ENCODE peak calls at places on chromosomes 3 and 15, in four cellular contexts. I, F, E and D are unnamed samples.

GRCh38 chr3:48628277-48629017 is 6.8 kb downstream of the SLC26A6 start:
- DNase-seq in E (no peak), F (no peak), I (no peak), D (no peak)

GRCh38 chr15:72538931-72539330 is 64.8 kb downstream of the ARIH1 start:
- DNase-seq in I (no peak), F (no peak), E (peak; percentile 19), D (no peak)

GRCh38 chr3:197023241-197023997 is 6.2 kb downstream of the MELTF start:
- DNase-seq in I (no peak), F (no peak), E (peak; percentile 39), D (peak; percentile 84)

GRCh38 chr15:79467865-79468586 is 35.9 kb downstream of the MINAR1 start:
- DNase-seq in F (no peak), I (no peak), E (no peak), D (no peak)

GRCh38 chr15:56244237-56244810 is 645 bp upstream of the RFX7 start:
- DNase-seq in I (peak; percentile 60), E (peak; percentile 35), F (peak; percentile 87), D (peak; percentile 55)

GRCh38 chr3:173396191-173397041 is 1.1 kb upstream of the NLGN1 start:
- DNase-seq in I (peak; percentile 16), F (no peak), E (no peak), D (peak; percentile 13)

GRCh38 chr15:47552978-47553608 is 164.2 kb upstream of the SEMA6D start:
- DNase-seq in F (no peak), I (no peak), E (no peak), D (no peak)

GRCh38 chr15:73632670-73633058 is 525 bp downstream of the NPTN start:
- DNase-seq in E (no peak), F (no peak), I (no peak), D (no peak)

GRCh38 chr3:114498779-114499370 is 205.0 kb downstream of the TIGIT start:
- DNase-seq in I (peak; percentile 75), F (peak; percentile 87), E (peak; percentile 81), D (no peak)

GRCh38 chr3:125356140-125357026 is 18.7 kb downstream of the ZNF148 start:
- DNase-seq in E (no peak), F (no peak), I (no peak), D (no peak)

GRCh38 chr3:143507735-143508580 is 340.3 kb downstream of the SLC9A9 start:
- DNase-seq in F (peak; percentile 15), E (peak; percentile 63), I (no peak), D (no peak)

GRCh38 chr15:53747501-53748068 is 11.9 kb downstream of the WDR72 start:
- DNase-seq in I (no peak), E (no peak), F (no peak), D (no peak)

GRCh38 chr3:120497318-120497717 is 46.5 kb upstream of the FSTL1 start:
- DNase-seq in F (no peak), E (peak; percentile 90), I (no peak), D (no peak)

GRCh38 chr3:65615329-65615728 is 423.4 kb downstream of the MAGI1 start:
- DNase-seq in E (no peak), I (no peak), F (no peak), D (no peak)

GRCh38 chr3:141714671-141715070 is 23.4 kb upstream of the RNF7 start:
- DNase-seq in F (no peak), I (no peak), E (no peak), D (no peak)

GRCh38 chr15:35691176-35691761 is 145.3 kb upstream of the DPH6 start:
- DNase-seq in I (no peak), E (no peak), F (no peak), D (no peak)

GRCh38 chr3:49967307-49967706 is 27.4 kb downstream of the RBM6 start:
- DNase-seq in E (no peak), F (no peak), I (no peak), D (no peak)

GRCh38 chr3:10286596-10287295 is 6.0 kb downstream of the GHRL start:
- DNase-seq in F (peak; percentile 72), I (no peak), E (no peak), D (peak; percentile 53)

GRCh38 chr3:66443404-66443803 is 57.4 kb downstream of the LRIG1 start:
- DNase-seq in F (no peak), E (no peak), I (no peak), D (no peak)

GRCh38 chr15:69321041-69321554 is 22.4 kb downstream of the PAQR5 start:
- DNase-seq in F (no peak), E (no peak), I (no peak), D (no peak)

GRCh38 chr3:106817706-106818105 is 559.5 kb upstream of the CCDC54 start:
- DNase-seq in I (no peak), F (no peak), E (no peak), D (no peak)

GRCh38 chr3:194381460-194381875 is 11.9 kb upstream of the LRRC15 start:
- DNase-seq in I (no peak), F (no peak), E (no peak), D (no peak)

GRCh38 chr15:54017911-54018310 is 39.7 kb downstream of the UNC13C start:
- DNase-seq in E (no peak), F (no peak), I (no peak), D (no peak)

GRCh38 chr3:43215684-43216336 is 70.5 kb upstream of the SNRK start:
- DNase-seq in I (no peak), E (no peak), F (no peak), D (no peak)

GRCh38 chr3:62755285-62755684 is 119.9 kb downstream of the CADPS start:
- DNase-seq in E (no peak), I (no peak), F (no peak), D (no peak)

GRCh38 chr15:68364028-68364659 is 67.8 kb downstream of the ITGA11 start:
- DNase-seq in I (peak; percentile 30), F (no peak), E (no peak), D (no peak)

GRCh38 chr3:196268270-196269163 is 19.0 kb downstream of the PCYT1A start:
- DNase-seq in I (no peak), E (no peak), F (peak; percentile 59), D (no peak)

GRCh38 chr3:134644731-134645514 is 5.9 kb downstream of the KY start:
- DNase-seq in E (no peak), I (no peak), F (no peak), D (no peak)

GRCh38 chr15:33132722-33133345 is 61.7 kb downstream of the FMN1 start:
- DNase-seq in I (peak; percentile 73), F (peak; percentile 74), E (no peak), D (no peak)

GRCh38 chr15:45660231-45660979 is 25.6 kb downstream of the SQOR start:
- DNase-seq in E (no peak), F (no peak), I (no peak), D (peak; percentile 59)

GRCh38 chr15:69591905-69592508 is 139.4 kb downstream of the RPLP1 start:
- DNase-seq in F (peak; percentile 87), E (peak; percentile 37), I (peak; percentile 64), D (no peak)

GRCh38 chr3:29153811-29154210 is 127.1 kb upstream of the RBMS3 start:
- DNase-seq in F (no peak), E (no peak), I (no peak), D (no peak)

GRCh38 chr3:171514466-171514865 is 54.3 kb upstream of the TNIK start:
- DNase-seq in I (no peak), E (no peak), F (no peak), D (no peak)

GRCh38 chr15:99306694-99307338 is 55.5 kb downstream of the LRRC28 start:
- DNase-seq in E (no peak), F (no peak), I (peak; percentile 29), D (no peak)

GRCh38 chr3:14647976-14648955 is 3.3 kb upstream of the CCDC174 start:
- DNase-seq in I (no peak), F (peak; percentile 18), E (no peak), D (no peak)

GRCh38 chr3:55207744-55208143 is 279.4 kb downstream of the WNT5A start:
- DNase-seq in E (no peak), I (no peak), F (no peak), D (no peak)

GRCh38 chr3:166283856-166284255 is 446.6 kb upstream of the BCHE start:
- DNase-seq in E (peak; percentile 50), F (peak; percentile 28), I (no peak), D (no peak)

GRCh38 chr3:186107148-186108105 is 1.5 kb downstream of the ETV5 start:
- DNase-seq in I (peak; percentile 81), F (peak; percentile 63), E (no peak), D (peak; percentile 76)

DNA sequence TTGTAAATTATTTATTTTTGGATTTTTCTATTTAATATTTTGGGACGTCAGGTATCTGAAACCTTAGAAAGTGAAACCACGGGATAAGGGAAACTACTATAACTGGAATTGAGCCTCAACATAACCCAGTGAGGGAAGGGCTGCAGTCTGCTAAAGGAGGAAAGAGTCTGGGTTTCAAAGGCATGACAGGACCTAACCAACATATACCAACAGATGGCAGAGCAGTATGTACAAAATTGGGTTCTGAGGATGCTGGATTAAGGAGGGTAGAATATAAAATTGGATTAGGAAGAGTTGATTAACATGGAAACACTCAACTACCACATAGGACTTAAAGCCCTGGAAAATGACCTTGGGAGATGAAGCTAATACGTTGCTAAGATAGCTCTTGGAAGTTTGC is 603.5 kb downstream of the MECOM start:
- DNase-seq in E (no peak), I (no peak), F (no peak), D (no peak)
- TF ChIP-seq CTCF in E (no peak), I (no peak), F (no peak), D (no peak)

GRCh38 chr15:88196961-88197360 is 59.6 kb downstream of the NTRK3 start:
- DNase-seq in F (no peak), E (no peak), I (no peak), D (no peak)
- TF ChIP-seq CTCF in F (no peak), E (no peak), I (no peak), D (no peak)

GRCh38 chr3:36697397-36698001 is 66.9 kb downstream of the DCLK3 start:
- DNase-seq in E (no peak), F (peak; percentile 13), I (no peak), D (no peak)
- TF ChIP-seq CTCF in E (peak; percentile 23), F (peak; percentile 42), I (no peak), D (no peak)

DNA sequence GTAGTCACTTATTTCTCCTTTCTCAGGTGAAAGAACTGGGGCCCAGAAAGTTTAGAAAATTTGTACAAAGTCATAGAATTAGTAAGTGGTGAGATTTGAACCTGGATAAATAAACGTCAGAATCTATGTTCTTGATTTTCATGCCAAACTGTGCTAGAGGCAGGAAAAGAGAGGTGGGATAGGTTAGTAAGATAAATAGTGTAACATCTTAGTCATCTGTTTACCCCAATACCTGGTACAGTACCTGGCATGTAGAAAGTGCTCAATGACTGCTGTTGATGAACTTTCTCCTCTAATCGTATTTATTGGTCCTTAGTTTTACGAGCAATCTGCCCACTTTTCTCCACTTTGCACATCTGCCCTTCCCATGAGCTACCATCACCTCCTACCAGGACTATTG is 124.9 kb downstream of the MITF start:
- DNase-seq in E (no peak), I (no peak), F (no peak), D (no peak)
- TF ChIP-seq CTCF in E (no peak), I (no peak), F (no peak), D (no peak)